ENCODE peak calls at places on chromosomes 6 and 20, in seven cellular contexts. One of them, this sample, is unnamed.
A peak's percentile ranks its signal among the peaks of the same experiment; 100 is the strongest.

GRCh38 chr6:142323377-142323776 is 21.6 kb downstream of the ADGRG6 start:
- DNase-seq in AG08396: no peak
- DNase-seq in NCI-H510A treated with DMSO at 0.1 percent for 48 hours: peak; percentile 86
- DNase-seq in astrocyte of the cerebellum: no peak
- DNase-seq in T-helper 9 cell: no peak
- DNase-seq in progenitor cell of endocrine pancreas: no peak
- DNase-seq in H7: no peak
- DNase-seq in this sample: no peak

GRCh38 chr6:30782425-30783014 is 38.2 kb upstream of the IER3 start:
- DNase-seq in progenitor cell of endocrine pancreas: no peak
- DNase-seq in astrocyte of the cerebellum: no peak
- DNase-seq in AG08396: no peak
- DNase-seq in NCI-H510A treated with DMSO at 0.1 percent for 48 hours: no peak
- DNase-seq in T-helper 9 cell: no peak
- DNase-seq in H7: no peak
- DNase-seq in this sample: no peak

GRCh38 chr20:41138527-41139226 is 1.3 kb downstream of the PLCG1 start:
- DNase-seq in AG08396: peak; percentile 37
- DNase-seq in NCI-H510A treated with DMSO at 0.1 percent for 48 hours: no peak
- DNase-seq in astrocyte of the cerebellum: no peak
- DNase-seq in progenitor cell of endocrine pancreas: no peak
- DNase-seq in H7: no peak
- DNase-seq in T-helper 9 cell: no peak
- DNase-seq in this sample: no peak

GRCh38 chr6:46130665-46131064 is 876 bp downstream of the ENPP4 start:
- DNase-seq in progenitor cell of endocrine pancreas: no peak
- DNase-seq in H7: no peak
- DNase-seq in astrocyte of the cerebellum: no peak
- DNase-seq in T-helper 9 cell: no peak
- DNase-seq in AG08396: no peak
- DNase-seq in NCI-H510A treated with DMSO at 0.1 percent for 48 hours: no peak
- DNase-seq in this sample: no peak

GRCh38 chr20:6028795-6029194 is 25.1 kb downstream of the LRRN4 start:
- DNase-seq in progenitor cell of endocrine pancreas: no peak
- DNase-seq in NCI-H510A treated with DMSO at 0.1 percent for 48 hours: no peak
- DNase-seq in astrocyte of the cerebellum: no peak
- DNase-seq in AG08396: no peak
- DNase-seq in H7: no peak
- DNase-seq in T-helper 9 cell: no peak
- DNase-seq in this sample: no peak

GRCh38 chr6:52352239-52353008 is 9.5 kb upstream of the PAQR8 start:
- DNase-seq in H7: no peak
- DNase-seq in astrocyte of the cerebellum: peak; percentile 88
- DNase-seq in NCI-H510A treated with DMSO at 0.1 percent for 48 hours: peak; percentile 94
- DNase-seq in progenitor cell of endocrine pancreas: no peak
- DNase-seq in T-helper 9 cell: no peak
- DNase-seq in AG08396: peak; percentile 75
- DNase-seq in this sample: no peak

GRCh38 chr20:64106435-64106961 is 867 bp downstream of the NPBWR2 start:
- DNase-seq in H7: no peak
- DNase-seq in T-helper 9 cell: no peak
- DNase-seq in AG08396: no peak
- DNase-seq in astrocyte of the cerebellum: no peak
- DNase-seq in NCI-H510A treated with DMSO at 0.1 percent for 48 hours: no peak
- DNase-seq in progenitor cell of endocrine pancreas: no peak
- DNase-seq in this sample: no peak

GRCh38 chr6:9540534-9541126 is 874.2 kb downstream of the TFAP2A start:
- DNase-seq in AG08396: peak; percentile 24
- DNase-seq in T-helper 9 cell: no peak
- DNase-seq in NCI-H510A treated with DMSO at 0.1 percent for 48 hours: peak; percentile 0
- DNase-seq in astrocyte of the cerebellum: no peak
- DNase-seq in progenitor cell of endocrine pancreas: no peak
- DNase-seq in H7: peak; percentile 2
- DNase-seq in this sample: no peak

GRCh38 chr6:132650413-132650812 is 8.6 kb downstream of the TAAR1 start:
- DNase-seq in NCI-H510A treated with DMSO at 0.1 percent for 48 hours: no peak
- DNase-seq in H7: no peak
- DNase-seq in progenitor cell of endocrine pancreas: no peak
- DNase-seq in astrocyte of the cerebellum: no peak
- DNase-seq in T-helper 9 cell: no peak
- DNase-seq in AG08396: no peak
- DNase-seq in this sample: no peak

GRCh38 chr20:24720957-24721356 is 228.1 kb upstream of the CST7 start:
- DNase-seq in astrocyte of the cerebellum: no peak
- DNase-seq in NCI-H510A treated with DMSO at 0.1 percent for 48 hours: no peak
- DNase-seq in progenitor cell of endocrine pancreas: no peak
- DNase-seq in H7: no peak
- DNase-seq in T-helper 9 cell: no peak
- DNase-seq in AG08396: no peak
- DNase-seq in this sample: no peak

GRCh38 chr6:111711476-111711875 is 105.8 kb upstream of the TRAF3IP2 start:
- DNase-seq in astrocyte of the cerebellum: no peak
- DNase-seq in NCI-H510A treated with DMSO at 0.1 percent for 48 hours: peak; percentile 22
- DNase-seq in T-helper 9 cell: no peak
- DNase-seq in progenitor cell of endocrine pancreas: no peak
- DNase-seq in H7: peak; percentile 40
- DNase-seq in AG08396: no peak
- DNase-seq in this sample: no peak

GRCh38 chr20:39264506-39265172 is 302.5 kb downstream of the DHX35 start:
- DNase-seq in NCI-H510A treated with DMSO at 0.1 percent for 48 hours: peak; percentile 64
- DNase-seq in AG08396: peak; percentile 79
- DNase-seq in progenitor cell of endocrine pancreas: peak; percentile 40
- DNase-seq in T-helper 9 cell: peak; percentile 21
- DNase-seq in astrocyte of the cerebellum: peak; percentile 50
- DNase-seq in H7: peak; percentile 81
- DNase-seq in this sample: peak; percentile 14

GRCh38 chr6:4351857-4352669 is 216.7 kb upstream of the ECI2 start:
- DNase-seq in astrocyte of the cerebellum: peak; percentile 89
- DNase-seq in H7: no peak
- DNase-seq in T-helper 9 cell: no peak
- DNase-seq in NCI-H510A treated with DMSO at 0.1 percent for 48 hours: no peak
- DNase-seq in AG08396: peak; percentile 79
- DNase-seq in progenitor cell of endocrine pancreas: no peak
- DNase-seq in this sample: no peak

GRCh38 chr6:17224056-17224455 is 57.1 kb upstream of the RBM24 start:
- DNase-seq in progenitor cell of endocrine pancreas: no peak
- DNase-seq in astrocyte of the cerebellum: no peak
- DNase-seq in T-helper 9 cell: no peak
- DNase-seq in AG08396: no peak
- DNase-seq in NCI-H510A treated with DMSO at 0.1 percent for 48 hours: no peak
- DNase-seq in H7: no peak
- DNase-seq in this sample: no peak

GRCh38 chr20:32485126-32485769 is 99.9 kb downstream of the NOL4L start:
- DNase-seq in astrocyte of the cerebellum: peak; percentile 58
- DNase-seq in H7: peak; percentile 77
- DNase-seq in progenitor cell of endocrine pancreas: peak; percentile 60
- DNase-seq in AG08396: peak; percentile 70
- DNase-seq in NCI-H510A treated with DMSO at 0.1 percent for 48 hours: peak; percentile 77
- DNase-seq in T-helper 9 cell: peak; percentile 65
- DNase-seq in this sample: peak; percentile 70

GRCh38 chr6:53734473-53735299 is 60.1 kb upstream of the LRRC1 start:
- DNase-seq in astrocyte of the cerebellum: peak; percentile 71
- DNase-seq in progenitor cell of endocrine pancreas: no peak
- DNase-seq in H7: peak; percentile 61
- DNase-seq in AG08396: peak; percentile 44
- DNase-seq in NCI-H510A treated with DMSO at 0.1 percent for 48 hours: peak; percentile 59
- DNase-seq in T-helper 9 cell: no peak
- DNase-seq in this sample: no peak

GRCh38 chr6:35065441-35065800 is 75.7 kb downstream of the TCP11 start:
- DNase-seq in astrocyte of the cerebellum: no peak
- DNase-seq in NCI-H510A treated with DMSO at 0.1 percent for 48 hours: no peak
- DNase-seq in T-helper 9 cell: no peak
- DNase-seq in progenitor cell of endocrine pancreas: no peak
- DNase-seq in H7: no peak
- DNase-seq in AG08396: no peak
- DNase-seq in this sample: no peak

GRCh38 chr20:23697947-23698346 is 9.1 kb upstream of the CST4 start:
- DNase-seq in NCI-H510A treated with DMSO at 0.1 percent for 48 hours: no peak
- DNase-seq in astrocyte of the cerebellum: no peak
- DNase-seq in progenitor cell of endocrine pancreas: no peak
- DNase-seq in T-helper 9 cell: no peak
- DNase-seq in H7: no peak
- DNase-seq in AG08396: no peak
- DNase-seq in this sample: no peak

GRCh38 chr6:54060286-54060685 is 51.0 kb upstream of the MLIP start:
- DNase-seq in T-helper 9 cell: no peak
- DNase-seq in progenitor cell of endocrine pancreas: no peak
- DNase-seq in NCI-H510A treated with DMSO at 0.1 percent for 48 hours: no peak
- DNase-seq in astrocyte of the cerebellum: no peak
- DNase-seq in AG08396: no peak
- DNase-seq in H7: no peak
- DNase-seq in this sample: no peak

GRCh38 chr6:139519571-139520031 is 145.2 kb upstream of the CITED2 start:
- DNase-seq in H7: no peak
- DNase-seq in T-helper 9 cell: no peak
- DNase-seq in AG08396: no peak
- DNase-seq in NCI-H510A treated with DMSO at 0.1 percent for 48 hours: no peak
- DNase-seq in progenitor cell of endocrine pancreas: no peak
- DNase-seq in astrocyte of the cerebellum: no peak
- DNase-seq in this sample: no peak

GRCh38 chr6:63307581-63308246 is 12.1 kb downstream of the LGSN start:
- DNase-seq in astrocyte of the cerebellum: no peak
- DNase-seq in progenitor cell of endocrine pancreas: no peak
- DNase-seq in H7: peak; percentile 13
- DNase-seq in AG08396: peak; percentile 42
- DNase-seq in T-helper 9 cell: no peak
- DNase-seq in NCI-H510A treated with DMSO at 0.1 percent for 48 hours: peak; percentile 2
- DNase-seq in this sample: no peak

GRCh38 chr6:132401120-132401940 is at the start of gene MOXD1:
- DNase-seq in H7: peak; percentile 90
- DNase-seq in progenitor cell of endocrine pancreas: peak; percentile 61
- DNase-seq in astrocyte of the cerebellum: no peak
- DNase-seq in NCI-H510A treated with DMSO at 0.1 percent for 48 hours: no peak
- DNase-seq in T-helper 9 cell: no peak
- DNase-seq in AG08396: peak; percentile 83
- DNase-seq in this sample: no peak

GRCh38 chr20:32521780-32522524 is 63.2 kb downstream of the NOL4L start:
- DNase-seq in H7: peak; percentile 98
- DNase-seq in NCI-H510A treated with DMSO at 0.1 percent for 48 hours: peak; percentile 74
- DNase-seq in AG08396: peak; percentile 87
- DNase-seq in progenitor cell of endocrine pancreas: peak; percentile 89
- DNase-seq in T-helper 9 cell: peak; percentile 65
- DNase-seq in astrocyte of the cerebellum: no peak
- DNase-seq in this sample: peak; percentile 60

GRCh38 chr20:62555642-62556420 is 80.0 kb upstream of the GATA5 start:
- DNase-seq in astrocyte of the cerebellum: no peak
- DNase-seq in AG08396: no peak
- DNase-seq in progenitor cell of endocrine pancreas: no peak
- DNase-seq in T-helper 9 cell: no peak
- DNase-seq in H7: peak; percentile 62
- DNase-seq in NCI-H510A treated with DMSO at 0.1 percent for 48 hours: no peak
- DNase-seq in this sample: no peak

GRCh38 chr20:17933711-17934110 is 34.9 kb downstream of the SNX5 start:
- DNase-seq in astrocyte of the cerebellum: no peak
- DNase-seq in progenitor cell of endocrine pancreas: no peak
- DNase-seq in NCI-H510A treated with DMSO at 0.1 percent for 48 hours: no peak
- DNase-seq in AG08396: no peak
- DNase-seq in T-helper 9 cell: no peak
- DNase-seq in H7: peak; percentile 64
- DNase-seq in this sample: no peak

This sample was measured in T-helper 17 cell.